ENCODE peak calls at places on chromosomes 13 and 19, in eight cellular contexts. O, X, S, T, A, G, L and I are unnamed samples.

GRCh38 chr13:44436589-44437337 is 63.1 kb downstream of the SERP2 start:
- DNase-seq in O (peak; percentile 94), X (peak; percentile 97), S (peak; percentile 96), T (peak; percentile 99), A (peak; percentile 99), G (peak; percentile 94), L (no peak), I (peak; percentile 77)

GRCh38 chr19:9848060-9848459 is 12.9 kb downstream of the PIN1 start:
- DNase-seq in O (no peak), X (no peak), S (no peak), T (no peak), A (no peak), G (no peak), L (no peak), I (no peak)

GRCh38 chr13:94712287-94712811 is at the start of gene SOX21:
- DNase-seq in O (no peak), X (no peak), S (peak; percentile 58), T (no peak), A (peak; percentile 86), G (peak; percentile 23), L (no peak), I (no peak)

GRCh38 chr13:113879017-113879416 is 15.1 kb upstream of the GAS6 start:
- DNase-seq in O (no peak), X (no peak), S (no peak), T (no peak), A (peak; percentile 37), G (no peak), L (no peak), I (no peak)

GRCh38 chr19:57171551-57172081 is 4.3 kb upstream of the DUXA start:
- DNase-seq in O (peak; percentile 34), X (peak; percentile 10), S (no peak), T (peak; percentile 76), A (no peak), G (no peak), L (no peak), I (no peak)

GRCh38 chr13:45628094-45628493 is 12.6 kb upstream of the ERICH6B start:
- DNase-seq in O (no peak), X (no peak), S (no peak), T (no peak), A (no peak), G (no peak), L (no peak), I (no peak)

GRCh38 chr13:112696001-112696868 is 6.4 kb downstream of the ATP11A start:
- DNase-seq in O (no peak), X (no peak), S (peak; percentile 55), T (peak; percentile 47), A (no peak), G (no peak), L (no peak), I (no peak)

GRCh38 chr13:23666576-23666975 is 96.4 kb downstream of the TNFRSF19 start:
- DNase-seq in O (no peak), X (no peak), S (no peak), T (no peak), A (no peak), G (no peak), L (no peak), I (no peak)

GRCh38 chr19:30815889-30816580 is 443.9 kb downstream of the ZNF536 start:
- DNase-seq in O (no peak), X (no peak), S (no peak), T (no peak), A (no peak), G (no peak), L (no peak), I (no peak)

GRCh38 chr19:20179946-20180345 is 12.9 kb downstream of the ZNF486 start:
- DNase-seq in O (no peak), X (no peak), S (no peak), T (no peak), A (no peak), G (no peak), L (no peak), I (no peak)

GRCh38 chr19:4970558-4971423 is 1.9 kb downstream of the KDM4B start:
- DNase-seq in O (no peak), X (peak; percentile 46), S (peak; percentile 72), T (peak; percentile 76), A (no peak), G (peak; percentile 43), L (no peak), I (no peak)

GRCh38 chr19:42850981-42851717 is 28.4 kb downstream of the PSG1 start:
- DNase-seq in O (peak; percentile 82), X (peak; percentile 15), S (peak; percentile 81), T (peak; percentile 79), A (peak; percentile 86), G (no peak), L (no peak), I (no peak)

GRCh38 chr13:94162289-94162688 is 317.2 kb downstream of the DCT start:
- DNase-seq in O (no peak), X (no peak), S (no peak), T (no peak), A (no peak), G (no peak), L (no peak), I (no peak)

GRCh38 chr13:44470623-44471562 is 97.3 kb downstream of the SERP2 start:
- DNase-seq in O (no peak), X (no peak), S (no peak), T (no peak), A (no peak), G (peak; percentile 46), L (no peak), I (peak; percentile 24)

GRCh38 chr19:20664917-20665781 is 3.8 kb upstream of the ZNF626 start:
- DNase-seq in O (no peak), X (no peak), S (no peak), T (no peak), A (no peak), G (no peak), L (no peak), I (no peak)

GRCh38 chr19:51524661-51525264 is 6.7 kb downstream of the SIGLEC6 start:
- DNase-seq in O (no peak), X (no peak), S (no peak), T (no peak), A (peak; percentile 85), G (no peak), L (no peak), I (no peak)

GRCh38 chr13:82672248-82672647 is 1210.0 kb downstream of the SLITRK1 start:
- DNase-seq in O (no peak), X (no peak), S (no peak), T (no peak), A (no peak), G (no peak), L (no peak), I (no peak)

GRCh38 chr19:34350161-34350561 is 14.8 kb upstream of the GPI start:
- DNase-seq in O (no peak), X (no peak), S (no peak), T (no peak), A (no peak), G (no peak), L (no peak), I (no peak)

DNA sequence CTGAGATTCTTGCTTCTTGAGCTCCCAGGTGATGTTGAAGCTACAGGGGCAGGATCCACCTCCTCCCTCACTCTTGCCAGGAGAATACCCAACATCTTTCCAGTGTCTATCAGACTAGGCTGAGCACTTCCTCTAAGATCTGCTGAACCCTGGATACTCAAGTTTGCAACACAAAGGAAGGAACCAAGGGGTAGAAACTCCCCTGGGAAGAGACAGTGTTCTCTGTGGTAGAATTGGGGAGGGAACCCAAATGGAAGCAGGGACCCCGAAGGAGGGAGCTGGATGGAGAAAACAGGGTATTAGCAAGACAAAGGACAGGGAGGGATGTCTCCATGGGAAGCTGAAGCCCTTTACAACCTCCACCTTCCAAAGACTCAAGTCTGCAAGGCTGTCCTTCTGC is 117.6 kb downstream of the DNAJC15 start:
- DNase-seq in O (no peak), X (no peak), S (no peak), T (no peak), A (no peak), G (no peak), L (no peak), I (no peak)
- H3K4me3 ChIP-seq in O (no peak overlapping the region), X (no peak overlapping the region), S (no peak overlapping the region), T (no peak overlapping the region), A (no peak overlapping the region), G (no peak overlapping the region), L (no peak overlapping the region), I (no peak overlapping the region)

GRCh38 chr19:47730910-47731309 is 14.4 kb upstream of the NOP53 start:
- DNase-seq in O (no peak), X (no peak), S (no peak), T (no peak), A (no peak), G (no peak), L (no peak), I (no peak)

GRCh38 chr19:47730521-47730889 is 14.8 kb upstream of the NOP53 start:
- DNase-seq in O (no peak), X (no peak), S (no peak), T (no peak), A (no peak), G (no peak), L (no peak), I (no peak)

GRCh38 chr19:47726467-47726866 is 13.2 kb downstream of the EHD2 start:
- DNase-seq in O (no peak), X (no peak), S (no peak), T (no peak), A (no peak), G (no peak), L (no peak), I (no peak)

GRCh38 chr19:47729468-47729798 is 15.9 kb upstream of the NOP53 start:
- DNase-seq in O (peak; percentile 92), X (peak; percentile 45), S (peak; percentile 82), T (peak; percentile 90), A (no peak), G (peak; percentile 72), L (no peak), I (no peak)

DNA sequence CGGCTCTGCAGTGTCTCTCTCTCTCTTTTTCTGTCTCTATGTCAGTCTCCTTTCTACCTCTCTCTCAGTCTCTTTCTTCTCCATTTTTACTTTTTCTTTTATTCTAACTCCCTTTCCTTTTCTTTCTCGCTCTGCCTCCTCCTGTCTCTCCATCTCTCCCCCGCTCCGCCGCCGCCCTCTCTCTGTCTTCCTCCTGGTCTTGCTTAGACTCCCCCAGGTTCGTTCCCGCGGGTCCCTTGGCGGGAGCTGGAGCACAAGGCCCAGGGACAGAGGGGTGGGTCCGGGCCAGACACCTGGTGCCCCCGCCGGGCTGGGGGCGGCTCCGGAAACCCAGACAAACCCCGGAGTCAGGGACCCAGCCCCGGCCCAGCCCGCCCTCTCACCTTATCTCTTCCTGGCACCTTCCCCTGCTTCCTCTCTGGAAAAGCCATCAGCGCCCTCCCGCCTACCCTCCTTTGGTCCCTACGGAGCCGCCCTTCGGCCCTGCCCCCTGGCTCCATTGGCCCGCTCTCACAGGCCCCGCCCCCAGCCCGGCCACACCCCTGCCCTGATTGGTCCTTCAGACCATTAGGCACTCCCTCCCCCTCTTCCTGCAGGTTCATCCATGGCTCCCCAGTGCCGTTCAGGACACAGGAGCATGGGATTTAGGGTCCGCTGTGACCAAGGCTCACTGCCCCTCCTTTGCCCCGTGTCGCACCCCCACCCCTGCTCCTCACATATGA is 15.4 kb upstream of the NOP53 start:
- DNase-seq in O (peak; percentile 78), X (peak; percentile 39), S (peak; percentile 90), T (peak; percentile 84), A (no peak), G (peak; percentile 93), L (no peak), I (no peak)
- TF ChIP-seq POLR2AphosphoS5 in O (no peak), X (no peak), S (no peak), T (no peak), A (peak; percentile 34), G (peak; percentile 91), L (no peak), I (no peak)

GRCh38 chr19:17347361-17347760 is 10.0 kb downstream of the GTPBP3 start:
- DNase-seq in O (no peak), X (no peak), S (peak; percentile 56), T (no peak), A (no peak), G (peak; percentile 51), L (no peak), I (no peak)
- H3K4me3 ChIP-seq in O (no peak overlapping the region), X (no peak overlapping the region), S (no peak overlapping the region), T (no peak overlapping the region), A (no peak overlapping the region), G (no peak overlapping the region), L (no peak overlapping the region), I (no peak overlapping the region)

GRCh38 chr19:38781058-38781457 is 7.7 kb upstream of the LGALS7 start:
- DNase-seq in O (no peak), X (no peak), S (no peak), T (no peak), A (no peak), G (no peak), L (no peak), I (no peak)
- TF ChIP-seq POLR2AphosphoS5 in O (no peak), X (no peak), S (no peak), T (no peak), A (no peak), G (no peak), L (no peak), I (no peak)